ENCODE peak calls at places on chromosomes 7 and 10, in seven cellular contexts. One of them, this sample, is unnamed.

GRCh38 chr10:99921948-99922347 is 87.8 kb downstream of the DNMBP start:
- DNase-seq in PC-3: peak
- DNase-seq in HCT116: peak
- DNase-seq in GM23338: no peak
- DNase-seq in hepatocyte: no peak
- DNase-seq in MM.1S: no peak
- DNase-seq in neural progenitor cell: no peak
- DNase-seq in this sample: no peak

GRCh38 chr10:29816801-29817558 is 182.2 kb upstream of the SVIL start:
- DNase-seq in PC-3: no peak
- DNase-seq in GM23338: no peak
- DNase-seq in hepatocyte: no peak
- DNase-seq in MM.1S: no peak
- DNase-seq in HCT116: no peak
- DNase-seq in neural progenitor cell: no peak
- DNase-seq in this sample: no peak

GRCh38 chr10:112579578-112579977 is 132.6 kb downstream of the VTI1A start:
- DNase-seq in HCT116: no peak
- DNase-seq in GM23338: no peak
- DNase-seq in PC-3: no peak
- DNase-seq in MM.1S: no peak
- DNase-seq in neural progenitor cell: no peak
- DNase-seq in hepatocyte: no peak
- DNase-seq in this sample: no peak

GRCh38 chr10:7483848-7484247 is 73.0 kb upstream of the SFMBT2 start:
- DNase-seq in hepatocyte: no peak
- DNase-seq in neural progenitor cell: no peak
- DNase-seq in HCT116: no peak
- DNase-seq in MM.1S: no peak
- DNase-seq in GM23338: no peak
- DNase-seq in PC-3: no peak
- DNase-seq in this sample: no peak

GRCh38 chr10:6186894-6187256 is 15.9 kb upstream of the PFKFB3 start:
- DNase-seq in HCT116: no peak
- DNase-seq in hepatocyte: no peak
- DNase-seq in MM.1S: no peak
- DNase-seq in neural progenitor cell: no peak
- DNase-seq in PC-3: no peak
- DNase-seq in GM23338: no peak
- DNase-seq in this sample: no peak

GRCh38 chr7:103915958-103916357 is 73.5 kb downstream of the RELN start:
- DNase-seq in MM.1S: no peak
- DNase-seq in hepatocyte: no peak
- DNase-seq in GM23338: no peak
- DNase-seq in PC-3: peak
- DNase-seq in HCT116: no peak
- DNase-seq in neural progenitor cell: no peak
- DNase-seq in this sample: no peak

GRCh38 chr7:88396948-88397322 is 90.2 kb upstream of the STEAP4 start:
- DNase-seq in neural progenitor cell: no peak
- DNase-seq in MM.1S: no peak
- DNase-seq in GM23338: no peak
- DNase-seq in hepatocyte: no peak
- DNase-seq in PC-3: no peak
- DNase-seq in HCT116: no peak
- DNase-seq in this sample: no peak

GRCh38 chr10:4331150-4331549 is 494.9 kb upstream of the AKR1E2 start:
- DNase-seq in PC-3: peak
- DNase-seq in hepatocyte: no peak
- DNase-seq in HCT116: no peak
- DNase-seq in GM23338: no peak
- DNase-seq in neural progenitor cell: no peak
- DNase-seq in MM.1S: no peak
- DNase-seq in this sample: no peak

GRCh38 chr10:3924344-3924743 is 139.3 kb upstream of the KLF6 start:
- DNase-seq in GM23338: no peak
- DNase-seq in HCT116: no peak
- DNase-seq in neural progenitor cell: no peak
- DNase-seq in MM.1S: no peak
- DNase-seq in hepatocyte: no peak
- DNase-seq in PC-3: peak
- DNase-seq in this sample: no peak

GRCh38 chr10:120217736-120218135 is 239.3 kb upstream of the PLPP4 start:
- DNase-seq in GM23338: peak
- DNase-seq in hepatocyte: no peak
- DNase-seq in MM.1S: no peak
- DNase-seq in PC-3: no peak
- DNase-seq in neural progenitor cell: no peak
- DNase-seq in HCT116: no peak
- DNase-seq in this sample: no peak

GRCh38 chr7:19202599-19202998 is 57.4 kb upstream of the FERD3L start:
- DNase-seq in hepatocyte: no peak
- DNase-seq in HCT116: no peak
- DNase-seq in MM.1S: no peak
- DNase-seq in neural progenitor cell: no peak
- DNase-seq in PC-3: no peak
- DNase-seq in GM23338: no peak
- DNase-seq in this sample: no peak

GRCh38 chr10:106571216-106571954 is 593.1 kb downstream of the SORCS1 start:
- DNase-seq in neural progenitor cell: peak
- DNase-seq in MM.1S: no peak
- DNase-seq in GM23338: peak
- DNase-seq in HCT116: no peak
- DNase-seq in hepatocyte: peak
- DNase-seq in PC-3: peak
- DNase-seq in this sample: peak

GRCh38 chr10:22340362-22341189 is 4.7 kb upstream of the SPAG6 start:
- DNase-seq in MM.1S: peak
- DNase-seq in GM23338: peak
- DNase-seq in PC-3: peak
- DNase-seq in HCT116: peak
- DNase-seq in hepatocyte: peak
- DNase-seq in neural progenitor cell: peak
- DNase-seq in this sample: peak

GRCh38 chr7:156566812-156567549 is 73.6 kb upstream of the RNF32 start:
- DNase-seq in MM.1S: no peak
- DNase-seq in neural progenitor cell: no peak
- DNase-seq in HCT116: no peak
- DNase-seq in PC-3: no peak
- DNase-seq in hepatocyte: no peak
- DNase-seq in GM23338: no peak
- DNase-seq in this sample: no peak

GRCh38 chr7:22572937-22573336 is 72.9 kb upstream of the STEAP1B start:
- DNase-seq in neural progenitor cell: no peak
- DNase-seq in HCT116: no peak
- DNase-seq in MM.1S: no peak
- DNase-seq in hepatocyte: no peak
- DNase-seq in GM23338: no peak
- DNase-seq in PC-3: peak
- DNase-seq in this sample: no peak

GRCh38 chr7:5429857-5430611 is 6.4 kb upstream of the TNRC18 start:
- DNase-seq in PC-3: peak
- DNase-seq in GM23338: peak
- DNase-seq in hepatocyte: peak
- DNase-seq in neural progenitor cell: peak
- DNase-seq in MM.1S: no peak
- DNase-seq in HCT116: no peak
- DNase-seq in this sample: no peak

GRCh38 chr7:93945756-93946540 is 24.4 kb downstream of the GNG11 start:
- DNase-seq in MM.1S: no peak
- DNase-seq in neural progenitor cell: no peak
- DNase-seq in PC-3: no peak
- DNase-seq in GM23338: no peak
- DNase-seq in HCT116: no peak
- DNase-seq in hepatocyte: no peak
- DNase-seq in this sample: no peak

GRCh38 chr7:78052112-78052511 is 253.5 kb downstream of the PHTF2 start:
- DNase-seq in neural progenitor cell: peak
- DNase-seq in hepatocyte: no peak
- DNase-seq in PC-3: no peak
- DNase-seq in HCT116: no peak
- DNase-seq in GM23338: peak
- DNase-seq in MM.1S: no peak
- DNase-seq in this sample: no peak

GRCh38 chr10:44341901-44342300 is 43.0 kb downstream of the CXCL12 start:
- DNase-seq in MM.1S: no peak
- DNase-seq in HCT116: no peak
- DNase-seq in neural progenitor cell: no peak
- DNase-seq in GM23338: no peak
- DNase-seq in PC-3: no peak
- DNase-seq in hepatocyte: no peak
- DNase-seq in this sample: no peak

GRCh38 chr10:95304463-95304862 is 13.7 kb upstream of the PDLIM1 start:
- DNase-seq in MM.1S: no peak
- DNase-seq in hepatocyte: no peak
- DNase-seq in PC-3: no peak
- DNase-seq in neural progenitor cell: peak
- DNase-seq in GM23338: peak
- DNase-seq in HCT116: no peak
- DNase-seq in this sample: no peak

GRCh38 chr7:479948-480499 is 39.6 kb downstream of the PDGFA start:
- DNase-seq in neural progenitor cell: no peak
- DNase-seq in MM.1S: no peak
- DNase-seq in HCT116: no peak
- DNase-seq in GM23338: no peak
- DNase-seq in PC-3: no peak
- DNase-seq in hepatocyte: no peak
- DNase-seq in this sample: no peak

GRCh38 chr10:33352154-33352553 is 17.7 kb upstream of the NRP1 start:
- DNase-seq in HCT116: no peak
- DNase-seq in MM.1S: no peak
- DNase-seq in PC-3: peak
- DNase-seq in neural progenitor cell: no peak
- DNase-seq in hepatocyte: no peak
- DNase-seq in GM23338: no peak
- DNase-seq in this sample: no peak

GRCh38 chr10:43680035-43680434 is 31.4 kb upstream of the ZNF32 start:
- DNase-seq in MM.1S: no peak
- DNase-seq in PC-3: peak
- DNase-seq in HCT116: no peak
- DNase-seq in hepatocyte: no peak
- DNase-seq in GM23338: no peak
- DNase-seq in neural progenitor cell: no peak
- DNase-seq in this sample: no peak

GRCh38 chr7:132618956-132619305 is 42.7 kb upstream of the PLXNA4 start:
- DNase-seq in hepatocyte: no peak
- DNase-seq in MM.1S: no peak
- DNase-seq in HCT116: no peak
- DNase-seq in neural progenitor cell: no peak
- DNase-seq in PC-3: peak
- DNase-seq in GM23338: no peak
- DNase-seq in this sample: no peak

GRCh38 chr7:82598958-82599357 is 155.4 kb upstream of the CACNA2D1 start:
- DNase-seq in GM23338: no peak
- DNase-seq in MM.1S: no peak
- DNase-seq in hepatocyte: no peak
- DNase-seq in HCT116: no peak
- DNase-seq in neural progenitor cell: no peak
- DNase-seq in PC-3: peak
- DNase-seq in this sample: no peak

GRCh38 chr7:80496586-80496985 is 15.3 kb downstream of the GNAT3 start:
- DNase-seq in HCT116: no peak
- DNase-seq in neural progenitor cell: no peak
- DNase-seq in hepatocyte: no peak
- DNase-seq in GM23338: no peak
- DNase-seq in PC-3: peak
- DNase-seq in MM.1S: no peak
- DNase-seq in this sample: no peak

GRCh38 chr7:80500325-80500724 is 11.5 kb downstream of the GNAT3 start:
- DNase-seq in PC-3: no peak
- DNase-seq in neural progenitor cell: no peak
- DNase-seq in MM.1S: no peak
- DNase-seq in HCT116: no peak
- DNase-seq in GM23338: no peak
- DNase-seq in hepatocyte: no peak
- DNase-seq in this sample: no peak

GRCh38 chr7:80498481-80499349 is 13.1 kb downstream of the GNAT3 start:
- DNase-seq in HCT116: peak
- DNase-seq in GM23338: no peak
- DNase-seq in MM.1S: no peak
- DNase-seq in PC-3: peak
- DNase-seq in hepatocyte: no peak
- DNase-seq in neural progenitor cell: no peak
- DNase-seq in this sample: no peak

DNA sequence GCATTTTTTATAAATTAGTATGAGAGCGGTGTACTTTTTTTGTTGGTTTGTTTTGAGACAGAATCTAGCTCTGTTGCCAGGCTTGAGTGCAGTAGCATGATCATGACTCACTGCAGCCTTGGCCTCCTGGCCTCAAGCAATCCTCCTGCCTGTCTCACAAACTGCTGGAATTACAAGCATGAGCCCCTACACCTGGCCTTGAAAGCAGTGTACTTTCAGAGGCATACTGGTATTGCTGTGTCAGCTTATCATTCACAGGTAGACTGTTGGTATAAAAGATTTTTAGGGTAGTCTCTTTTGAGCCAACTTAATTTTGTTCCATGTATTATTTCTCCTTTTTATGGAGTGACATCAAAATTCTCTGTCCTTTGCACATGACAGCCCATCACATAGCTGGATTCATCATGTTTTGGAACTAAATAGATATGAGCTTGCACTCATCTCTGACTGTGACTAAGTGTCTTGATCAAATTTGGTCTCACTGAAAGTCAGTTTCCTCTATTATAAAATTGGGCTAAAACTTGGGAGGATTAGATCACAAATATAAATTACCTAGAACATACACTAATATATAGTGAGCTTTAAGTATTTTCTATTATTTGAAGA is 12.4 kb downstream of the GNAT3 start:
- DNase-seq in neural progenitor cell: no peak
- DNase-seq in hepatocyte: peak
- DNase-seq in PC-3: peak
- DNase-seq in GM23338: peak
- DNase-seq in HCT116: peak
- DNase-seq in MM.1S: no peak
- DNase-seq in this sample: no peak
- TF ChIP-seq EZH2phosphoT487 in neural progenitor cell: no peak
- TF ChIP-seq EZH2phosphoT487 in hepatocyte: no peak
- TF ChIP-seq EZH2phosphoT487 in PC-3: no peak
- TF ChIP-seq EZH2phosphoT487 in GM23338: no peak
- TF ChIP-seq EZH2phosphoT487 in HCT116: no peak
- TF ChIP-seq EZH2phosphoT487 in MM.1S: no peak
- TF ChIP-seq EZH2phosphoT487 in this sample: no peak

GRCh38 chr7:49781996-49782395 is 8.6 kb downstream of the VWC2 start:
- DNase-seq in HCT116: no peak
- DNase-seq in GM23338: no peak
- DNase-seq in neural progenitor cell: no peak
- DNase-seq in PC-3: no peak
- DNase-seq in MM.1S: no peak
- DNase-seq in hepatocyte: no peak
- DNase-seq in this sample: no peak
- H3K4me2 ChIP-seq in HCT116: no peak
- H3K4me2 ChIP-seq in GM23338: no peak
- H3K4me2 ChIP-seq in neural progenitor cell: no peak
- H3K4me2 ChIP-seq in PC-3: no peak
- H3K4me2 ChIP-seq in MM.1S: no peak
- H3K4me2 ChIP-seq in hepatocyte: no peak
- H3K4me2 ChIP-seq in this sample: no peak

GRCh38 chr7:134457166-134457565 is 1.7 kb downstream of the AKR1B1 start:
- DNase-seq in hepatocyte: no peak
- DNase-seq in GM23338: no peak
- DNase-seq in MM.1S: no peak
- DNase-seq in PC-3: no peak
- DNase-seq in neural progenitor cell: no peak
- DNase-seq in HCT116: no peak
- DNase-seq in this sample: no peak
- H3K4me3 ChIP-seq in hepatocyte: no peak
- H3K4me3 ChIP-seq in GM23338: no peak
- H3K4me3 ChIP-seq in MM.1S: no peak
- H3K4me3 ChIP-seq in PC-3: no peak
- H3K4me3 ChIP-seq in neural progenitor cell: no peak
- H3K4me3 ChIP-seq in HCT116: no peak
- H3K4me3 ChIP-seq in this sample: no peak

GRCh38 chr7:101814081-101814995 is 3.1 kb upstream of the CUX1 start:
- DNase-seq in HCT116: no peak
- DNase-seq in GM23338: peak
- DNase-seq in PC-3: peak
- DNase-seq in MM.1S: peak
- DNase-seq in neural progenitor cell: peak
- DNase-seq in hepatocyte: peak
- DNase-seq in this sample: peak
- TF ChIP-seq EZH2phosphoT487 in HCT116: no peak
- TF ChIP-seq EZH2phosphoT487 in GM23338: no peak
- TF ChIP-seq EZH2phosphoT487 in PC-3: no peak
- TF ChIP-seq EZH2phosphoT487 in MM.1S: no peak
- TF ChIP-seq EZH2phosphoT487 in neural progenitor cell: peak
- TF ChIP-seq EZH2phosphoT487 in hepatocyte: no peak
- TF ChIP-seq EZH2phosphoT487 in this sample: no peak